ENCODE peak calls at places on chromosomes 1 and 21, in six cellular contexts. T is body of pancreas, Q is PC-3, K is cardiac muscle cell, V is HCT116, F is psoas muscle. P is an unnamed sample.
A peak's percentile ranks its signal among the peaks of the same experiment; 100 is the strongest.

GRCh38 chr1:53080041-53080440 is 18.0 kb downstream of the PODN start:
- DNase-seq in F (peak; percentile 4), K (no peak), V (no peak), Q (no peak), T (no peak), P (no peak)

GRCh38 chr1:117231748-117232373 is 21.1 kb upstream of the VTCN1 start:
- DNase-seq in F (no peak), V (no peak), Q (no peak), T (peak; percentile 42), K (peak; percentile 80), P (no peak)

GRCh38 chr1:58898739-58899580 is 115.1 kb upstream of the JUN start:
- DNase-seq in K (peak; percentile 88), T (peak; percentile 37), Q (no peak), V (no peak), F (peak; percentile 34), P (peak; percentile 40)

GRCh38 chr1:16180291-16180824 is 24.5 kb upstream of the EPHA2 start:
- DNase-seq in T (no peak), K (no peak), F (no peak), V (no peak), Q (peak; percentile 57), P (no peak)

GRCh38 chr1:39576016-39576657 is 453 bp downstream of the PABPC4 start:
- DNase-seq in T (peak; percentile 44), K (peak; percentile 58), F (peak; percentile 57), Q (peak; percentile 20), V (no peak), P (peak; percentile 43)

GRCh38 chr1:58857673-58858343 is 74.0 kb upstream of the JUN start:
- DNase-seq in T (no peak), K (no peak), V (no peak), Q (no peak), F (no peak), P (no peak)

GRCh38 chr21:44539031-44539430 is 964 bp downstream of the KRTAP10-1 start:
- DNase-seq in T (no peak), K (no peak), Q (no peak), F (no peak), V (no peak), P (no peak)

GRCh38 chr1:92482404-92482664 is 4.4 kb downstream of the GFI1 start:
- DNase-seq in T (no peak), K (peak; percentile 50), V (no peak), F (no peak), Q (no peak), P (no peak)

GRCh38 chr1:192592981-192593683 is 17.6 kb downstream of the RGS1 start:
- DNase-seq in V (no peak), K (no peak), T (no peak), F (no peak), Q (no peak), P (no peak)

GRCh38 chr1:43217747-43218146 is 45.6 kb downstream of the CFAP57 start:
- DNase-seq in V (no peak), K (no peak), F (no peak), Q (no peak), T (no peak), P (no peak)

GRCh38 chr1:53130598-53130877 is 11.9 kb downstream of the SLC1A7 start:
- DNase-seq in V (no peak), T (no peak), F (no peak), K (no peak), Q (no peak), P (no peak)

GRCh38 chr1:11981378-11982009 is 1.2 kb downstream of the MFN2 start:
- DNase-seq in F (no peak), K (no peak), T (no peak), V (no peak), Q (peak; percentile 88), P (no peak)

GRCh38 chr1:11984121-11984520 is 3.9 kb downstream of the MFN2 start:
- DNase-seq in F (no peak), K (no peak), Q (no peak), V (no peak), T (no peak), P (no peak)

GRCh38 chr1:11979818-11980675 is at the start of gene MFN2:
- DNase-seq in F (peak; percentile 98), Q (peak; percentile 96), V (peak; percentile 94), K (peak; percentile 99), T (peak; percentile 96), P (peak; percentile 99)

GRCh38 chr1:11980676-11980972 is 380 bp downstream of the MFN2 start:
- DNase-seq in K (no peak), V (no peak), F (no peak), Q (no peak), T (no peak), P (no peak)

GRCh38 chr1:11982010-11982392 is 1.8 kb downstream of the MFN2 start:
- DNase-seq in V (peak; percentile 34), K (no peak), Q (no peak), T (no peak), F (no peak), P (no peak)
- H3K4me3 ChIP-seq in V (no peak overlapping the region), K (no peak overlapping the region), Q (peak overlapping the region; percentile 81), T (no peak overlapping the region), F (peak overlapping the region; percentile 88), P (no peak overlapping the region)

GRCh38 chr1:26693557-26694184 is 2.1 kb upstream of the ARID1A start:
- DNase-seq in V (no peak), T (no peak), F (no peak), Q (no peak), K (no peak), P (no peak)

GRCh38 chr1:26694597-26695416 is 1.0 kb upstream of the ARID1A start:
- DNase-seq in V (no peak), T (no peak), F (no peak), K (no peak), Q (no peak), P (no peak)

GRCh38 chr1:26692793-26693490 is 2.9 kb upstream of the ARID1A start:
- DNase-seq in K (peak; percentile 97), F (peak; percentile 93), T (peak; percentile 94), V (peak; percentile 98), Q (peak; percentile 98), P (peak; percentile 97)

GRCh38 chr1:26695417-26696190 is at the start of gene ARID1A:
- DNase-seq in Q (peak; percentile 96), V (peak; percentile 92), T (peak; percentile 97), F (peak; percentile 96), K (peak; percentile 97), P (peak; percentile 98)

GRCh38 chr1:26694185-26694572 is 1.6 kb upstream of the ARID1A start:
- DNase-seq in F (no peak), T (no peak), V (no peak), K (peak; percentile 62), Q (no peak), P (peak; percentile 44)
- H3K4me3 ChIP-seq in F (peak overlapping the region; percentile 89), T (no peak overlapping the region), V (peak overlapping the region; percentile 64), K (peak overlapping the region; percentile 37), Q (no peak overlapping the region), P (no peak overlapping the region)

DNA sequence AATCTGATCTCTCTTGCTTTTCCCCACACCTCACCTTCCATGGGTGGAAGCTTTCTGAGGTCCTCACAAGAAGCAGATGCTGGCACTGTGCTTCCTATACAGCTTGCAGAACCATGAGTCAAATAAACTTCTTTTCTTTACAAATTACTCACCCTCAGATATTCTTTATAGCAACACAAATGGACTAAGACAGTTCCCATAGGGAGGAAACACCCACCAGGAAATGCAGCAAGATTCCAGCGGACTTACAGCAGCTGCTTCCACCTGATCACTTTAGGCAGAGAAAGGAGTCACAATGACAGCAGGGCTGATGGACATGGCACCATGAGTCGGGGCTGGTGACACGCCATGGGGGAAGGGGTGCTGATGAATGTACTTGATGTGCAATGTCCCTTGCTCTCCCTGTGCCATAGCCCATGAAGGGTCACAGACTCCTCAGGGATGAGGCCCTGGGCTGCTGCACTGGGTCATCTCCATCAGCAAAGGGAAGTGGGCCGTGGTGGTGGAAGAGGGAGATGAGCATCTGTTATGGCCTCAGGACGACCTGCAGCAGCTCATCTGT is 53.9 kb downstream of the PRSS38 start:
- DNase-seq in F (no peak), K (no peak), Q (peak; percentile 26), V (no peak), T (no peak), P (no peak)
- H3K4me3 ChIP-seq in F (no peak overlapping the region), K (no peak overlapping the region), Q (no peak overlapping the region), V (no peak overlapping the region), T (no peak overlapping the region), P (no peak overlapping the region)

GRCh38 chr1:198681247-198681646 is 42.4 kb downstream of the PTPRC start:
- DNase-seq in K (no peak), Q (peak; percentile 25), F (no peak), T (no peak), V (no peak), P (no peak)
- H3K4me3 ChIP-seq in K (no peak overlapping the region), Q (no peak overlapping the region), F (no peak overlapping the region), T (no peak overlapping the region), V (no peak overlapping the region), P (no peak overlapping the region)

GRCh38 chr1:156929596-156930238 is 9.3 kb downstream of the LRRC71 start:
- DNase-seq in F (no peak), T (no peak), V (no peak), Q (no peak), K (no peak), P (no peak)

GRCh38 chr1:156926175-156926574 is 5.7 kb downstream of the LRRC71 start:
- DNase-seq in K (peak; percentile 42), F (peak; percentile 52), V (peak; percentile 86), Q (peak; percentile 98), T (no peak), P (peak; percentile 94)

GRCh38 chr1:156930483-156930882 is 10.1 kb downstream of the LRRC71 start:
- DNase-seq in Q (no peak), V (no peak), K (no peak), F (no peak), T (no peak), P (no peak)

GRCh38 chr1:156927215-156928042 is 7.0 kb downstream of the LRRC71 start:
- DNase-seq in K (peak; percentile 85), F (peak; percentile 69), Q (peak; percentile 91), T (peak; percentile 64), V (peak; percentile 66), P (no peak)

GRCh38 chr1:156928043-156928602 is 7.7 kb downstream of the LRRC71 start:
- DNase-seq in K (no peak), F (no peak), V (no peak), Q (no peak), T (no peak), P (no peak)
- H3K4me3 ChIP-seq in K (peak overlapping the region; percentile 20), F (no peak overlapping the region), V (peak overlapping the region; percentile 59), Q (peak overlapping the region; percentile 72), T (no peak overlapping the region), P (no peak overlapping the region)

DNA sequence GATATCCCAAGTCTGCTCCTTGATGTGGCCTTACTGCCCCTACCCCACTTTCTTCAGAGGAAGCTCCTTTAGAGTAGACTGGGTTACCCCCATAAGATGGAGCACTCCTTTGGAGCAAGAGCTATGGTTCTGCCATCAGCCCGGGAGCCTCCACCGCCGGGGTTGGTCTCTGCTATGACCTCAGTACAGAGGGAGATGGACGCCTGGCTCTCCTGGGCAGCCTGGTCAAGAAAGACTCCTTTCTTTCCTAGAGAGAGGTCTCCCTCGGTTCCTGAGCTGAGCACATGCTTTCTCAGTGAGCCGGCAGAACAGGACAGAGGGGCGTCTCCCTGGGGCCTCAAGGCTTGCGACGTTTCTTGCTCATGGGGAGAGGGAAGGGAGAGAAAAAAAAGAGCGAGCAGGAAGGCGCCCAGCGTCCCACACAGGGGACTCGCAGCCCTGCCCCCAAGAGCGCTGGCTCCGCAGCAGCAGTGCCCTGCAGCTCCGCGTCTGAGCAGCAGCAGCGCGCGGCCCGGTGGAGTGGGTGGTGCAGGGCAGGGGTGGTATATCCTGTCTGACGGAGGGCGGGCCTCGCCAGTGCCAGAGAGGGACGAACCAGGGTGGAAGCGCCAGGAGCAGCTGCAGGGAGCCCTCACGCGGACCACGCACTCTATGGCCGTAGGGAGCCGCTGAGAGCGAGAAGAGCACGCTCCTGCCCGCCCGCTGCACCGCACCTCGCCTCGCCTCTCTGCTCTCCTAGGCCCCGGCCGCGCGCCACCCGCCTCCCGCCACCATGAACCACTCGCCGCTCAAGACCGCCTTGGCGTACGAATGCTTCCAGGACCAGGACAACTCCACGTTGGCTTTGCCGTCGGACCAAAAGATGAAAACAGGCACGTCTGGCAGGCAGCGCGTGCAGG is at the start of gene PKP1:
- DNase-seq in F (peak; percentile 44), V (no peak), Q (peak; percentile 100), T (peak; percentile 29), K (peak; percentile 29), P (no peak)
- H3K4me3 ChIP-seq in F (peak within 1 kb of the TSS; percentile 41), V (no peak within 1 kb of the TSS), Q (peak within 1 kb of the TSS; percentile 79), T (no peak within 1 kb of the TSS), K (no peak within 1 kb of the TSS), P (no peak within 1 kb of the TSS)

P was measured in SJCRH30.